ENCODE peak calls at places on chromosomes 4 and X, in four cellular contexts. R, I, X and H are unnamed samples.

GRCh38 chr4:44425614-44426208 is 22.9 kb downstream of the KCTD8 start:
- DNase-seq in X (no peak), I (peak), R (no peak), H (peak)

GRCh38 chr4:42397256-42397634 is at the start of gene SHISA3:
- DNase-seq in X (no peak), R (no peak), I (peak), H (peak)

GRCh38 chr4:156686120-156686519 is 285.5 kb downstream of the PDGFC start:
- DNase-seq in I (no peak), R (no peak), X (no peak), H (no peak)

GRCh38 chr4:183164963-183165362 is 65.9 kb downstream of the WWC2 start:
- DNase-seq in X (no peak), R (no peak), I (no peak), H (no peak)

GRCh38 chr4:15414601-15415091 is 13.2 kb upstream of the C1QTNF7 start:
- DNase-seq in R (no peak), X (no peak), I (no peak), H (no peak)

GRCh38 chr4:181968371-181968770 is 274.8 kb upstream of the TENM3 start:
- DNase-seq in R (no peak), X (no peak), I (no peak), H (no peak)

GRCh38 chrX:154541589-154541895 is 5.1 kb downstream of the G6PD start:
- DNase-seq in R (no peak), I (no peak), X (no peak), H (no peak)

GRCh38 chr4:107794001-107794400 is 30.7 kb upstream of the SGMS2 start:
- DNase-seq in X (no peak), I (no peak), R (no peak), H (no peak)

GRCh38 chr4:8428288-8429097 is 12.0 kb downstream of the ACOX3 start:
- DNase-seq in R (peak), I (peak), X (peak), H (peak)

GRCh38 chr4:110620352-110621327 is 2.2 kb downstream of the PITX2 start:
- DNase-seq in R (no peak), X (no peak), I (peak), H (no peak)

DNA sequence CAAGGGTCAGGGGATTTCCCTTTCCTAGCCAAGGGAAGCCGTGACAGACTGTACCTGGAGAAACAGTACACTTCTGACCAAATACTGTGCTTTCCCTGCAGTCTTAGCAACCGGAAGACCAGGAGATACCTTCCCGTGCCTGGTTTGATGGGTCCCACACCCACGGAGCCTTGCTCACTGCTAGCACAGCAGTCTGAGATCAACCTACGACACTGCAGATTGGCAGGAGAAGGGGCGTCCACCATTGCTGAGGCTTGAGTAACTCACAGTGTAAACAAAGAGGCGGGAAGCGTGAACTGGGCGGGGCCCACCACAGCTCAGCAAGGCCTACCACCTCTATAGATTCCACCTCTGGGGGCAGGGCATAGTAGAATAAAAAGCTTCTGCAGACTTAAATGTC is 48.7 kb upstream of the SRD5A3 start:
- DNase-seq in R (peak), X (peak), I (no peak), H (peak)
- TF ChIP-seq JUN in R (no peak), X (no peak), I (no peak), H (no peak)

GRCh38 chr4:2079926-2080325 is 20.8 kb downstream of the NAT8L start:
- DNase-seq in R (no peak), X (no peak), I (no peak), H (no peak)

GRCh38 chr4:2077537-2078460 is 18.7 kb downstream of the NAT8L start:
- DNase-seq in R (no peak), X (no peak), I (no peak), H (no peak)

GRCh38 chr4:2076908-2077534 is 17.9 kb downstream of the NAT8L start:
- DNase-seq in X (peak), R (no peak), I (no peak), H (no peak)

GRCh38 chr4:2079006-2079405 is 19.9 kb downstream of the NAT8L start:
- DNase-seq in X (no peak), R (no peak), I (no peak), H (no peak)

GRCh38 chr4:2078584-2078983 is 19.5 kb downstream of the NAT8L start:
- DNase-seq in X (no peak), I (no peak), R (no peak), H (no peak)
- TF ChIP-seq HMGXB4 in X (no peak), I (no peak), R (no peak), H (no peak)

GRCh38 chr4:71537551-71538065 is 198.8 kb downstream of the SLC4A4 start:
- DNase-seq in I (no peak), R (no peak), X (no peak), H (no peak)
- TF ChIP-seq JUN in I (no peak), R (no peak), X (no peak), H (no peak)

GRCh38 chr4:109406337-109406931 is 27.2 kb upstream of the SEC24B start:
- DNase-seq in R (peak), I (no peak), X (peak), H (peak)
- TF ChIP-seq HMGXB4 in R (no peak), I (no peak), X (no peak), H (no peak)

DNA sequence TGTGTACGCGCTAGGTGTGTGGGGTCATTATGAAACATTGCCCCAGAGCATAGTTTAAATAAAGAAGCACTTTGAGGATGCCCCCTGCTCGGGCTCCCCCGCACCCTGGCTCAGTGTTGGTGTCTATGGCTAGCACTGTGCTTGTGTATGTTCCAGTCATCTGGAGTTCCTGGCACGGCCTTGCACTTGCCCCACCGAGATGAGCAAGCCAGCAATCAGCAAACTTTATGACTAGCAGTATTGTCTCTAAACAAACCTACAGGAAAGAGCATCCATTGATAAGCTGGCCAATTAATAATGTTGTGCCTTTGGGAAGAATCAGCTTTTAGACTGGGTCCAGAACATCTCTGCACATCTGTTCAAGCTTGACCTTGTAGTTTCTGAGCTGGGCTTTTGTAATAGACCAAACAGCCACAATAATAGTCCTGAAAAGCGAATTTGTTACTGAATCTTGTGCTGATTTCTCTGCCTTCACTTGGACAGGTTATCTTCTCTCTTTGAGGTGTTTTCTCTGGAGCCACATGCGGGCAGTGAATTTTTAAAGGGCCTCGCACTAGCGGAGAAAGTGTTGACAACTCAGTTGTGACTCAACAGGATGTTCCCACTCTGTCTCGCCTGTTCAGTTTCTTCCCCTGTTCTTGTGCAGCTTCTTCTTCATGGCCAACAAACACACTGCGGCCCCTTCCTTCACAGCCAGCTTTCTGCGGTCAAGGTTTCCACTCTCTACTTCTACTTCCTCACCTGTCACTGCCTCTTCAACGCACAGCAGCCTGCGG is 895 bp upstream of the SHROOM4 start:
- DNase-seq in X (no peak), I (no peak), R (no peak), H (no peak)
- TF ChIP-seq JUN in X (no peak), I (no peak), R (no peak), H (no peak)